ENCODE peak calls at places on chromosome 11, in seven cellular contexts. K, G, P, V, D, H and I are unnamed samples.

GRCh38 chr11:21511835-21512440 is 680.9 kb upstream of the ANO5 start:
- DNase-seq in K (peak; percentile 33), G (peak; percentile 39), P (no peak), V (peak; percentile 87), D (no peak), H (peak; percentile 2), I (peak; percentile 93)

GRCh38 chr11:132278801-132279574 is 908.6 kb downstream of the NTM start:
- DNase-seq in K (peak; percentile 19), G (peak; percentile 7), P (peak; percentile 7), V (no peak), D (no peak), H (no peak), I (no peak)

GRCh38 chr11:83971063-83971462 is 684.9 kb upstream of the CCDC90B start:
- DNase-seq in K (peak; percentile 66), G (no peak), P (no peak), V (no peak), D (no peak), H (no peak), I (no peak)

GRCh38 chr11:47257518-47258316 is at the start of gene NR1H3:
- DNase-seq in K (peak; percentile 33), G (peak; percentile 28), P (no peak), V (peak; percentile 75), D (peak; percentile 89), H (no peak), I (peak; percentile 69)

GRCh38 chr11:70407121-70407520 is 8.8 kb downstream of the CTTN start:
- DNase-seq in K (no peak), G (no peak), P (no peak), V (no peak), D (no peak), H (no peak), I (no peak)

GRCh38 chr11:45872513-45873356 is 12.7 kb upstream of the MAPK8IP1 start:
- DNase-seq in K (peak; percentile 79), G (peak; percentile 55), P (peak; percentile 82), V (peak; percentile 83), D (no peak), H (no peak), I (peak; percentile 81)

GRCh38 chr11:105245781-105246315 is 106.3 kb upstream of the CARD18 start:
- DNase-seq in K (no peak), G (no peak), P (no peak), V (no peak), D (no peak), H (no peak), I (no peak)

GRCh38 chr11:99383628-99384300 is 363.0 kb downstream of the CNTN5 start:
- DNase-seq in K (no peak), G (no peak), P (no peak), V (no peak), D (no peak), H (no peak), I (no peak)

GRCh38 chr11:69425444-69425843 is 56.0 kb upstream of the LINC01488 start:
- DNase-seq in K (no peak), G (no peak), P (no peak), V (no peak), D (no peak), H (no peak), I (no peak)

GRCh38 chr11:59707371-59707770 is 6.3 kb downstream of the OR10V1 start:
- DNase-seq in K (no peak), G (no peak), P (no peak), V (no peak), D (no peak), H (no peak), I (no peak)

GRCh38 chr11:47189100-47189834 is 3.0 kb upstream of the PACSIN3 start:
- DNase-seq in K (no peak), G (no peak), P (no peak), V (peak; percentile 29), D (no peak), H (no peak), I (no peak)

GRCh38 chr11:116454020-116454645 is 318.7 kb downstream of the BUD13 start:
- DNase-seq in K (peak; percentile 18), G (peak; percentile 41), P (no peak), V (peak; percentile 48), D (no peak), H (no peak), I (peak; percentile 71)

GRCh38 chr11:22832315-22833041 is 2.9 kb upstream of the SVIP start:
- DNase-seq in K (no peak), G (no peak), P (peak; percentile 43), V (no peak), D (no peak), H (no peak), I (no peak)

GRCh38 chr11:88478136-88478785 is 140.7 kb upstream of the CTSC start:
- DNase-seq in K (no peak), G (no peak), P (no peak), V (no peak), D (no peak), H (no peak), I (no peak)

GRCh38 chr11:20387262-20388095 is at the start of gene PRMT3:
- DNase-seq in K (peak; percentile 91), G (peak; percentile 96), P (peak; percentile 79), V (peak; percentile 97), D (peak; percentile 97), H (peak; percentile 97), I (peak; percentile 99)

GRCh38 chr11:78684377-78684776 is 109.7 kb upstream of the NARS2 start:
- DNase-seq in K (no peak), G (no peak), P (no peak), V (peak; percentile 32), D (no peak), H (no peak), I (peak; percentile 43)

GRCh38 chr11:70542406-70542805 is 144.1 kb downstream of the CTTN start:
- DNase-seq in K (no peak), G (no peak), P (no peak), V (no peak), D (no peak), H (no peak), I (peak; percentile 23)

GRCh38 chr11:6576471-6577373 is 26.7 kb downstream of the RRP8 start:
- DNase-seq in K (peak; percentile 97), G (no peak), P (no peak), V (no peak), D (no peak), H (no peak), I (no peak)

GRCh38 chr11:65615950-65616574 is 486 bp downstream of the PCNX3 start:
- DNase-seq in K (no peak), G (peak; percentile 65), P (no peak), V (peak; percentile 58), D (peak; percentile 84), H (peak; percentile 44), I (peak; percentile 84)

GRCh38 chr11:111745719-111746504 is 20.3 kb downstream of the PPP2R1B start:
- DNase-seq in K (no peak), G (no peak), P (no peak), V (no peak), D (no peak), H (no peak), I (no peak)

GRCh38 chr11:112310867-112311266 is 50.2 kb upstream of the PLET1 start:
- DNase-seq in K (no peak), G (no peak), P (no peak), V (no peak), D (no peak), H (no peak), I (no peak)

GRCh38 chr11:115222863-115223530 is 281.2 kb downstream of the CADM1 start:
- DNase-seq in K (no peak), G (peak; percentile 80), P (no peak), V (no peak), D (no peak), H (no peak), I (no peak)

GRCh38 chr11:12017865-12018453 is 9.5 kb upstream of the DKK3 start:
- DNase-seq in K (no peak), G (no peak), P (no peak), V (peak; percentile 76), D (no peak), H (no peak), I (no peak)

GRCh38 chr11:3996651-3997050 is 97.9 kb upstream of the RRM1 start:
- DNase-seq in K (no peak), G (no peak), P (no peak), V (no peak), D (no peak), H (no peak), I (no peak)

GRCh38 chr11:125070699-125071254 is 7.7 kb downstream of the SLC37A2 start:
- DNase-seq in K (peak; percentile 53), G (peak; percentile 33), P (no peak), V (no peak), D (peak; percentile 81), H (no peak), I (no peak)

GRCh38 chr11:27612932-27613669 is 87.2 kb downstream of the BDNF start:
- DNase-seq in K (no peak), G (no peak), P (no peak), V (no peak), D (no peak), H (no peak), I (no peak)

GRCh38 chr11:78651923-78652602 is 77.4 kb upstream of the NARS2 start:
- DNase-seq in K (no peak), G (no peak), P (no peak), V (no peak), D (no peak), H (no peak), I (no peak)

GRCh38 chr11:57425565-57426438 is 1.1 kb downstream of the SLC43A3 start:
- DNase-seq in K (no peak), G (no peak), P (no peak), V (no peak), D (peak; percentile 91), H (no peak), I (no peak)

GRCh38 chr11:2794419-2794795 is 91.2 kb downstream of the CDKN1C start:
- DNase-seq in K (no peak), G (no peak), P (no peak), V (no peak), D (no peak), H (no peak), I (no peak)

GRCh38 chr11:2144549-2145220 is 5.5 kb upstream of the IGF2 start:
- DNase-seq in K (no peak), G (no peak), P (no peak), V (no peak), D (no peak), H (no peak), I (no peak)

GRCh38 chr11:44226472-44226871 is 83.5 kb downstream of the ALX4 start:
- DNase-seq in K (no peak), G (no peak), P (no peak), V (no peak), D (no peak), H (no peak), I (no peak)

GRCh38 chr11:19714387-19715363 is 2.0 kb downstream of the NAV2 start:
- DNase-seq in K (peak; percentile 41), G (no peak), P (peak; percentile 63), V (peak; percentile 55), D (peak; percentile 86), H (no peak), I (no peak)

GRCh38 chr11:47254381-47254780 is 3.4 kb upstream of the NR1H3 start:
- DNase-seq in K (no peak), G (no peak), P (no peak), V (no peak), D (peak; percentile 77), H (no peak), I (no peak)

GRCh38 chr11:57484141-57484710 is 23.9 kb downstream of the RTN4RL2 start:
- DNase-seq in K (no peak), G (peak; percentile 79), P (no peak), V (no peak), D (no peak), H (no peak), I (peak; percentile 66)

GRCh38 chr11:76666408-76666807 is 4.1 kb downstream of the LRRC32 start:
- DNase-seq in K (no peak), G (peak; percentile 27), P (no peak), V (peak; percentile 64), D (peak; percentile 87), H (no peak), I (no peak)

GRCh38 chr11:28836285-28837081 is 728.3 kb downstream of the METTL15 start:
- DNase-seq in K (no peak), G (no peak), P (peak; percentile 98), V (peak; percentile 3), D (no peak), H (no peak), I (no peak)

GRCh38 chr11:27089746-27090145 is 49.1 kb downstream of the BBOX1 start:
- DNase-seq in K (no peak), G (no peak), P (no peak), V (no peak), D (no peak), H (no peak), I (no peak)